ENCODE peak calls at places on chromosomes 5 and 9, in nine cellular contexts. B is ovary; W is left lung; D is esophagus squamous epithelium; Y is CD8-positive, alpha-beta T cell; Z is breast epithelium; T is heart left ventricle; V is thyroid gland; H is transverse colon. G is an unnamed sample.

GRCh38 chr9:120853198-120853597 is 10.5 kb upstream of the PSMD5 start:
- DNase-seq in B (no peak), W (no peak), D (no peak), Y (no peak), Z (no peak), T (no peak), V (no peak), H (no peak), G (no peak)

GRCh38 chr5:83925321-83925877 is 204.7 kb upstream of the HAPLN1 start:
- DNase-seq in B (no peak), W (no peak), D (no peak), Y (no peak), Z (no peak), T (no peak), V (no peak), H (no peak), G (no peak)

GRCh38 chr5:1726469-1726865 is 73.2 kb downstream of the MRPL36 start:
- DNase-seq in B (no peak), W (peak), D (no peak), Y (no peak), Z (no peak), T (no peak), V (no peak), H (no peak), G (no peak)

GRCh38 chr9:116798521-116798920 is 111.4 kb downstream of the TRIM32 start:
- DNase-seq in B (no peak), W (no peak), D (no peak), Y (no peak), Z (no peak), T (no peak), V (no peak), H (no peak), G (no peak)

GRCh38 chr5:158464383-158464782 is 605.4 kb upstream of the CLINT1 start:
- DNase-seq in B (no peak), W (no peak), D (no peak), Y (no peak), Z (no peak), T (no peak), V (no peak), H (no peak), G (no peak)

GRCh38 chr9:9764821-9765220 is 848.0 kb downstream of the PTPRD start:
- DNase-seq in B (no peak), W (no peak), D (no peak), Y (no peak), Z (no peak), T (no peak), V (no peak), H (no peak), G (no peak)

GRCh38 chr9:115999498-115999897 is 154.1 kb upstream of the PAPPA start:
- DNase-seq in B (no peak), W (no peak), D (no peak), Y (no peak), Z (no peak), T (no peak), V (no peak), H (no peak), G (no peak)

GRCh38 chr9:121727295-121728028 is 76.0 kb downstream of the DAB2IP start:
- DNase-seq in B (peak), W (no peak), D (no peak), Y (no peak), Z (no peak), T (no peak), V (peak), H (no peak), G (no peak)

GRCh38 chr9:32968101-32969011 is 33.1 kb downstream of the APTX start:
- DNase-seq in B (peak), W (no peak), D (no peak), Y (peak), Z (peak), T (no peak), V (peak), H (peak), G (peak)

GRCh38 chr9:106820866-106821265 is 42.1 kb upstream of the ZNF462 start:
- DNase-seq in B (no peak), W (no peak), D (no peak), Y (no peak), Z (no peak), T (no peak), V (no peak), H (no peak), G (no peak)

GRCh38 chr5:127101935-127102334 is 28.6 kb upstream of the C5orf63 start:
- DNase-seq in B (no peak), W (no peak), D (no peak), Y (no peak), Z (no peak), T (no peak), V (no peak), H (no peak), G (no peak)

GRCh38 chr9:96777539-96777864 is 385 bp downstream of the ZNF510 start:
- DNase-seq in B (no peak), W (no peak), D (no peak), Y (no peak), Z (no peak), T (no peak), V (no peak), H (no peak), G (no peak)

GRCh38 chr5:140113699-140114263 is at the start of gene PURA:
- DNase-seq in B (peak), W (peak), D (peak), Y (peak), Z (peak), T (peak), V (peak), H (peak), G (peak)

GRCh38 chr5:133154274-133155088 is 102.7 kb downstream of the HSPA4 start:
- DNase-seq in B (no peak), W (no peak), D (no peak), Y (no peak), Z (no peak), T (no peak), V (no peak), H (no peak), G (no peak)

GRCh38 chr5:168750926-168751325 is 171.8 kb upstream of the PANK3 start:
- DNase-seq in B (peak), W (no peak), D (no peak), Y (no peak), Z (no peak), T (no peak), V (no peak), H (no peak), G (no peak)

DNA sequence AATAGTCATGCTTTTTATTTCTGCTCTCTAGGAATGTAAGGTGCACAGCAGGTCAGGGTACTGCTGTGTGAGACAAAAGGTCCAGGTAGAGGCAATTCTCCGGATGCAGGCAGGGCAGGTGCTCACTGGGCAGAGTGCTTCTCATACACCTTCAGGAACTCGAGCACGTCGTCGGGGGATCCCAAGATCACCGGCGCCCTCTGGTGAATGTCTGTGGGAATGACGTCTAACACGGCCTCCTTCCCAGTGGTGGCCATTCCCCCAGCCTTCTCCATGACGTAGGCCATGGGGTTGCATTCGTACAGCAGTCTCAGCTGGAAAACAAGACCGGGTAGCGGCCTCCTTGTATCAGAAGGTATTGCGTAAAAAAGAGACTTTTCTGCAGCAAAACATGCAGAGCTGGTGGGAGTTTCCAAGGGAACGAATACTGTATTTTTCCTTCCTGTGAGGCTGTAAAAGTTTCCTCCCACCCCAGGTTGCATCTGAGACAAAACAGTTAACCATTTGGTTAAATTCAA is 9.7 kb upstream of the FBP2 start:
- DNase-seq in B (peak), W (peak), D (no peak), Y (peak), Z (peak), T (peak), V (peak), H (peak), G (peak)
- H3K27ac ChIP-seq in B (no peak), W (no peak), D (no peak), Y (no peak), Z (no peak), T (no peak), V (no peak), H (peak), G (no peak)

GRCh38 chr9:135802876-135803419 is 101.0 kb downstream of the KCNT1 start:
- DNase-seq in B (no peak), W (no peak), D (no peak), Y (no peak), Z (no peak), T (no peak), V (no peak), H (no peak), G (no peak)

GRCh38 chr9:135801070-135801469 is 99.1 kb downstream of the KCNT1 start:
- DNase-seq in B (no peak), W (no peak), D (no peak), Y (no peak), Z (no peak), T (no peak), V (no peak), H (no peak), G (no peak)

GRCh38 chr9:135803441-135803840 is 101.5 kb downstream of the KCNT1 start:
- DNase-seq in B (no peak), W (no peak), D (no peak), Y (no peak), Z (no peak), T (no peak), V (no peak), H (no peak), G (no peak)

GRCh38 chr9:135805422-135806022 is 101.8 kb downstream of the CAMSAP1 start:
- DNase-seq in B (no peak), W (no peak), D (no peak), Y (no peak), Z (no peak), T (no peak), V (no peak), H (no peak), G (no peak)

GRCh38 chr9:135804588-135805421 is 102.5 kb downstream of the CAMSAP1 start:
- DNase-seq in B (no peak), W (no peak), D (no peak), Y (no peak), Z (no peak), T (no peak), V (no peak), H (no peak), G (no peak)
- TF ChIP-seq CTCF in B (no peak), W (no peak), D (no peak), Y (no peak), Z (no peak), T (no peak), V (no peak), H (no peak), G (no peak)

GRCh38 chr9:76650692-76651091 is 113.5 kb upstream of the PCA3 start:
- DNase-seq in B (no peak), W (no peak), D (no peak), Y (no peak), Z (no peak), T (no peak), V (no peak), H (no peak), G (no peak)

GRCh38 chr9:76652894-76653293 is 111.3 kb upstream of the PCA3 start:
- DNase-seq in B (no peak), W (no peak), D (no peak), Y (no peak), Z (no peak), T (peak), V (no peak), H (no peak), G (no peak)

GRCh38 chr9:76649894-76650293 is 114.3 kb upstream of the PCA3 start:
- DNase-seq in B (no peak), W (no peak), D (no peak), Y (no peak), Z (no peak), T (no peak), V (no peak), H (no peak), G (no peak)

GRCh38 chr9:76654051-76654461 is 110.2 kb upstream of the PCA3 start:
- DNase-seq in B (no peak), W (no peak), D (no peak), Y (no peak), Z (no peak), T (no peak), V (no peak), H (no peak), G (no peak)

GRCh38 chr9:76651114-76651697 is 113.0 kb upstream of the PCA3 start:
- DNase-seq in B (no peak), W (no peak), D (no peak), Y (no peak), Z (no peak), T (no peak), V (no peak), H (no peak), G (no peak)
- H3K27ac ChIP-seq in B (no peak), W (peak), D (peak), Y (no peak), Z (no peak), T (peak), V (no peak), H (peak), G (no peak)

DNA sequence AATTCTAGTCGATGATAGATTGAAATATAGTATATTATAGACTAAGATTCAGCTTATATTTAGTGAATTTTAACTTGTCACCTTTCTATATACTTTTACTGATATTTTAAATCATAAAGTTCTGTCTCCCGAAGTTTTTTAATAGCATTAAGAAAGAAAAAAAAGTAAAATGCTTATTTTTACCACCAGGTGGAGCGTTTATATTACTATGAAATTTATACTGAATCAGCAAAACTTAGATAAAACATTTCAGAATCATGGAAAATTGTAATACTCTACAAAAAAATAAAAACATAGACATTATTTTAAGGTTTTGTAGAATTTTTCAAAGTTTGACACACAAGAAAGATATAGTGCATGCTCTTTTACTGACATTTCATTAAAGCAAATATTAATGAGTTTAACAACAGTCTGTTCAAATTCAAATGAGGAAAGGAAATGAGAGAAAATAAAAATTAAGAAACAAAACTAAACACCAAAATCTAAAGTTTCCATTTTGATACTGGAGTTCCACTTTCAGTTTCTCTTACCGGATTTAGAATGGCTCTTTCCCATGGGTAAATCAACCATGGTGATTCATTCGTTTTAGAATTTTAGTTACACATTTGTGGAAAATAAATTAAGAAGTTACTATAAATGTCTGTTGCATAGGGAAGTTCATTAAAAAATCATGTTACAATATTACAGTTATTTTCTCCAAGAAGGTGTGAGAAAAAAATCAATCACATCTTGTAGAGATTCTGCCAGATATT is 1035.3 kb downstream of the CDH12 start:
- DNase-seq in B (no peak), W (no peak), D (no peak), Y (no peak), Z (no peak), T (no peak), V (no peak), H (no peak), G (no peak)
- TF ChIP-seq CTCF in B (no peak), W (no peak), D (no peak), Y (no peak), Z (no peak), T (peak), V (no peak), H (no peak), G (no peak)

G was measured in CD4-positive, alpha-beta T cell.